ENCODE peak calls at places on chromosomes 11 and 22, in eight cellular contexts. F is CD8-positive, alpha-beta T cell; I is Peyer's patch; L is heart right ventricle; B is fibroblast of mammary gland; Q is lower lobe of right lung; A is colonic mucosa; M is cardiac fibroblast. P is an unnamed sample.

GRCh38 chr11:48242501-48242900 is 2.4 kb upstream of the OR4X2 start:
- DNase-seq in L (no peak), Q (no peak), I (no peak), B (no peak), M (no peak), F (no peak), A (no peak), P (peak)

GRCh38 chr22:44497904-44498242 is at the start of gene RTL6:
- DNase-seq in F (no peak), M (no peak), A (no peak), Q (no peak), L (no peak), I (no peak), B (no peak), P (no peak)

GRCh38 chr11:7561562-7561961 is 47.8 kb downstream of the PPFIBP2 start:
- DNase-seq in I (no peak), B (no peak), F (no peak), Q (no peak), A (no peak), M (no peak), L (no peak), P (no peak)

GRCh38 chr22:45171830-45172229 is 8.1 kb downstream of the NUP50 start:
- DNase-seq in A (no peak), L (no peak), B (no peak), I (no peak), Q (no peak), F (no peak), M (no peak), P (no peak)

GRCh38 chr11:2576536-2576935 is 123.3 kb downstream of the KCNQ1OT1 start:
- DNase-seq in I (no peak), B (no peak), Q (peak), F (no peak), L (no peak), A (no peak), M (no peak), P (no peak)

GRCh38 chr11:72771507-72771906 is 19.3 kb upstream of the ARAP1 start:
- DNase-seq in M (peak), A (no peak), F (no peak), B (peak), Q (no peak), L (no peak), I (no peak), P (no peak)

GRCh38 chr22:27682438-27682837 is 119.1 kb downstream of the MN1 start:
- DNase-seq in F (no peak), A (no peak), M (no peak), Q (no peak), I (no peak), L (no peak), B (no peak), P (no peak)

GRCh38 chr11:102345923-102346322 is 1.1 kb upstream of the BIRC2 start:
- DNase-seq in M (peak), Q (no peak), B (peak), L (no peak), A (no peak), I (no peak), F (peak), P (peak)

GRCh38 chr11:88480217-88480616 is 142.7 kb upstream of the CTSC start:
- DNase-seq in B (peak), A (no peak), I (no peak), L (no peak), Q (no peak), M (peak), F (no peak), P (no peak)

GRCh38 chr22:22593964-22594656 is 35.0 kb upstream of the PRAME start:
- DNase-seq in L (no peak), A (peak), M (peak), Q (peak), F (peak), I (peak), B (peak), P (peak)

GRCh38 chr11:77634724-77635123 is 2.9 kb downstream of the CLNS1A start:
- DNase-seq in Q (no peak), A (no peak), L (no peak), F (no peak), I (no peak), B (no peak), M (no peak), P (no peak)

GRCh38 chr11:127493330-127493729 is 492.8 kb upstream of the KIRREL3 start:
- DNase-seq in M (peak), F (no peak), A (no peak), B (no peak), Q (no peak), L (no peak), I (no peak), P (peak)

DNA sequence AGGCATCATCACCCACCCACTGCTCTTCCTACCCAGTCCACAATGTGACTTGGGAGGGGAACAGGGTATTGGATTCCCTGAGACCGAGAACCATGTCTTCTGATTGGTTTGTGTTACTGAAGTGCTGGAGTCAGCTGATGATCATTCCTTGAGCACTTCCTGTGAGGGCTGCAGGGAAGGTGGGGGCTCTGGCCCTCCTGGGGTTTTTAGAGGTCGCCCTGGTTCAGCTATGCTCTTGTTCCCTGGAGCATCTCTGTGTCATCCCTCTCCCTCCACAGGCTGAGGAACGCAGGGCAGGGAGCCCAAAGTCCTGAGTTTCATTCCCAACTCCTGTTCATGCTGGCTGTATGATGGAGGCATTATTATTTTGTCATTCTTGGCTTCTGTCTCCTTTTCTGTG is 6.7 kb downstream of the ZC3H7B start:
- DNase-seq in B (peak), M (peak), A (no peak), Q (no peak), I (no peak), F (no peak), L (no peak), P (no peak)
- H3K4me3 ChIP-seq in B (no peak), M (no peak), A (no peak), Q (no peak), I (no peak), F (no peak), L (no peak), P (no peak)

GRCh38 chr11:35298369-35298768 is 121.0 kb downstream of the SLC1A2 start:
- DNase-seq in A (no peak), F (no peak), M (no peak), B (no peak), Q (no peak), L (no peak), I (no peak), P (no peak)
- TF ChIP-seq CTCF in A (no peak), F (no peak), M (no peak), B (no peak), Q (no peak), L (no peak), I (no peak), P (no peak)

DNA sequence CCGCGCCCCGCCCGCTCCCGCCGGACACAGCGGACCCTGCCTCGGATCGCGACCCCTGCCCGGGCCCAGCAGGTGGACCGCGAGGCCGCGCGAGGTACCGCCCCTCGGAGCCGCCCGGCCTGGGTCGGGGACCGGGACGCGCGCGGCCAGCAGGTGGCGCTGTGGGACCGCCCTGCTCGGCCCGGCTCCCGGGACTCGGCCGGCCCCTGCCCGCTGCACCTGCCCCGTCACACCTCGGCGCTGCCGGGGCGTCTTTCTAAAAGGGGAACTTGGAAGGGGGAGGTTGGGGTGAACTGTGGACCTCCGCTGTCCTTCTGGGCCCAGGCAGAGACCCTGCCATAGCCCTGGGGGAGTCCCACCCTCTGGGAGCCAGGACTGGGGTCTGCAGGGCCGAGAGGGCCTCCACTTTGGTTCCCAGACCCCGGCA is 11.1 kb downstream of the CRELD2 start:
- DNase-seq in I (peak), Q (peak), B (peak), L (no peak), F (peak), A (peak), M (peak), P (peak)
- H3K4me3 ChIP-seq in I (peak), Q (no peak), B (no peak), L (no peak), F (no peak), A (no peak), M (no peak), P (no peak)

GRCh38 chr11:119853581-119854360 is 124.8 kb upstream of the NECTIN1 start:
- DNase-seq in B (no peak), F (no peak), I (no peak), A (no peak), Q (no peak), L (no peak), M (no peak), P (no peak)
- TF ChIP-seq CTCF in B (no peak), F (no peak), I (no peak), A (no peak), Q (no peak), L (no peak), M (no peak), P (no peak)

GRCh38 chr11:10906521-10906920 is 48.7 kb upstream of the ZBED5 start:
- DNase-seq in A (no peak), M (peak), L (no peak), F (no peak), Q (no peak), I (no peak), B (peak), P (no peak)

GRCh38 chr11:10902301-10902700 is 44.4 kb upstream of the ZBED5 start:
- DNase-seq in L (no peak), F (no peak), I (no peak), Q (no peak), M (no peak), B (no peak), A (no peak), P (no peak)

GRCh38 chr11:10900686-10901415 is 43.0 kb upstream of the ZBED5 start:
- DNase-seq in I (no peak), F (no peak), L (no peak), B (peak), M (no peak), A (no peak), Q (no peak), P (no peak)

GRCh38 chr11:10899542-10899830 is 41.6 kb upstream of the ZBED5 start:
- DNase-seq in F (no peak), Q (peak), M (no peak), A (peak), B (no peak), L (no peak), I (peak), P (no peak)

DNA sequence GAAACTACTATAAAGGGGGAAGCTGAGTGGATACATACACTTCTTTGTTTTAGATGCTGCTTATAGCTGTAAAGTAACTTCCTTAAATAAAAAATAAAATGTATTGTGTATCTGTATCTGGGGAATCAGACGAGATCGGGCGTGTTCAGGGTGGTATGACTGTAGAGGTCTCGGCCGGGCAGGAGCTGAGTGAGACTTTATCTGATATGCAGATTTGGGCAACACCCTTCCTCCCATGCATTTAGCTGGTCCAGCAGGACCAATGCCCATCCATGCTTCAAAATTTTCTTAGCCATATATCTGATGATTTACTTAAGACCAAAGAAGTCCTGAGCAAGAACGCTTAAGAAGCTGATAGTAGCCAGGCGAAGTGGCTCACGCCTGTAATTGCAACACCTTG is 44.9 kb upstream of the ZBED5 start:
- DNase-seq in A (no peak), B (no peak), Q (no peak), F (no peak), I (no peak), M (no peak), L (no peak), P (no peak)
- H3K4me3 ChIP-seq in A (no peak), B (no peak), Q (no peak), F (no peak), I (no peak), M (no peak), L (no peak), P (no peak)

P was measured in GM12865.